ENCODE peak calls at places on chromosomes 13 and 19, in nine cellular contexts. M is thoracic aorta, R is NCI-H1930, T is AG08395, N is NCI-H524, F is hypothalamus, C is NCI-H1092 treated with DMSO at 0.1 percent for 48 hours, D is RWPE1, X is AG04449. K is an unnamed sample.

GRCh38 chr19:2986951-2987491 is 9.7 kb downstream of the TLE6 start:
- DNase-seq in M (no peak), R (no peak), T (no peak), N (peak), F (no peak), C (peak), D (no peak), X (no peak), K (no peak)

GRCh38 chr13:73140804-73141203 is 82.0 kb downstream of the KLF5 start:
- DNase-seq in M (no peak), R (no peak), T (no peak), N (no peak), F (no peak), C (peak), D (no peak), X (no peak), K (no peak)

GRCh38 chr19:46036745-46037126 is 4.1 kb downstream of the IGFL4 start:
- DNase-seq in M (no peak), R (no peak), T (no peak), N (no peak), F (no peak), C (no peak), D (no peak), X (no peak), K (no peak)

GRCh38 chr13:23867027-23867491 is 22.1 kb downstream of the MIPEP start:
- DNase-seq in M (no peak), R (no peak), T (peak), N (no peak), F (no peak), C (no peak), D (no peak), X (no peak), K (no peak)

GRCh38 chr19:7870571-7871279 is 3.5 kb downstream of the PRR36 start:
- DNase-seq in M (no peak), R (peak), T (no peak), N (no peak), F (no peak), C (peak), D (peak), X (no peak), K (no peak)

GRCh38 chr19:13610042-13610691 is 103.9 kb upstream of the CACNA1A start:
- DNase-seq in M (no peak), R (peak), T (no peak), N (peak), F (no peak), C (peak), D (no peak), X (no peak), K (peak)

GRCh38 chr19:45613926-45614725 is 12.1 kb upstream of the GPR4 start:
- DNase-seq in M (no peak), R (no peak), T (peak), N (no peak), F (no peak), C (no peak), D (peak), X (peak), K (no peak)

GRCh38 chr13:112078879-112079526 is 12.1 kb downstream of the SOX1 start:
- DNase-seq in M (no peak), R (no peak), T (no peak), N (no peak), F (no peak), C (no peak), D (no peak), X (no peak), K (no peak)

GRCh38 chr13:80737513-80737912 is 396.6 kb upstream of the SPRY2 start:
- DNase-seq in M (no peak), R (no peak), T (no peak), N (no peak), F (no peak), C (no peak), D (no peak), X (no peak), K (no peak)

GRCh38 chr19:11478167-11479089 is 2.4 kb downstream of the ELAVL3 start:
- DNase-seq in M (no peak), R (no peak), T (no peak), N (no peak), F (no peak), C (no peak), D (no peak), X (no peak), K (no peak)

K was measured in NCI-H748 treated with DMSO at 0.1 percent for 48 hours.